ENCODE peak calls at places on chromosomes 3 and 15, in nine cellular contexts. X, L, J, F, B, W, U, R and D are unnamed samples.

GRCh38 chr3:74349035-74349434 is 265.4 kb downstream of the CNTN3 start:
- DNase-seq in X (no peak), L (no peak), J (no peak), F (no peak), B (no peak), W (no peak), U (no peak), R (no peak), D (no peak)

GRCh38 chr15:96331942-96332853 is 1.7 kb downstream of the NR2F2 start:
- DNase-seq in X (peak), L (peak), J (peak), F (peak), B (peak), W (peak), U (no peak), R (no peak), D (peak)

GRCh38 chr3:178778579-178778978 is 242.3 kb downstream of the KCNMB2 start:
- DNase-seq in X (no peak), L (no peak), J (no peak), F (no peak), B (no peak), W (no peak), U (no peak), R (no peak), D (no peak)

GRCh38 chr3:176951144-176951543 is 246.1 kb downstream of the TBL1XR1 start:
- DNase-seq in X (no peak), L (no peak), J (no peak), F (peak), B (no peak), W (no peak), U (no peak), R (peak), D (no peak)

GRCh38 chr3:54511766-54512365 is 389.5 kb downstream of the CACNA2D3 start:
- DNase-seq in X (no peak), L (no peak), J (no peak), F (no peak), B (no peak), W (no peak), U (no peak), R (no peak), D (no peak)

GRCh38 chr3:94159062-94159726 is 96.3 kb downstream of the NSUN3 start:
- DNase-seq in X (no peak), L (no peak), J (no peak), F (no peak), B (no peak), W (no peak), U (no peak), R (no peak), D (peak)

GRCh38 chr3:65811917-65812316 is 226.8 kb downstream of the MAGI1 start:
- DNase-seq in X (no peak), L (no peak), J (no peak), F (no peak), B (no peak), W (no peak), U (no peak), R (no peak), D (peak)

GRCh38 chr15:92645051-92645631 is 10.4 kb downstream of the FAM174B start:
- DNase-seq in X (no peak), L (no peak), J (no peak), F (no peak), B (no peak), W (peak), U (peak), R (no peak), D (no peak)

GRCh38 chr3:52014613-52015012 is 18.9 kb upstream of the RPL29 start:
- DNase-seq in X (peak), L (no peak), J (no peak), F (peak), B (no peak), W (no peak), U (no peak), R (no peak), D (no peak)

GRCh38 chr3:44883999-44884431 is 9.6 kb downstream of the TGM4 start:
- DNase-seq in X (no peak), L (no peak), J (no peak), F (no peak), B (no peak), W (peak), U (no peak), R (no peak), D (peak)

GRCh38 chr3:36906504-36907149 is 38.2 kb downstream of the TRANK1 start:
- DNase-seq in X (no peak), L (no peak), J (no peak), F (no peak), B (no peak), W (peak), U (no peak), R (no peak), D (peak)

GRCh38 chr3:24348348-24348747 is 146.3 kb downstream of the THRB start:
- DNase-seq in X (no peak), L (no peak), J (no peak), F (no peak), B (peak), W (no peak), U (no peak), R (no peak), D (no peak)

GRCh38 chr3:18007980-18008379 is 265.5 kb upstream of the TBC1D5 start:
- DNase-seq in X (no peak), L (no peak), J (no peak), F (no peak), B (no peak), W (no peak), U (no peak), R (no peak), D (peak)

GRCh38 chr3:38005076-38006020 is 14.8 kb downstream of the VILL start:
- DNase-seq in X (peak), L (peak), J (peak), F (no peak), B (peak), W (no peak), U (peak), R (no peak), D (peak)

GRCh38 chr15:60412026-60412425 is 14.2 kb upstream of the ANXA2 start:
- DNase-seq in X (no peak), L (no peak), J (no peak), F (no peak), B (no peak), W (no peak), U (no peak), R (no peak), D (no peak)

GRCh38 chr3:154244644-154245043 is 79.6 kb downstream of the DHX36 start:
- DNase-seq in X (no peak), L (no peak), J (no peak), F (no peak), B (no peak), W (peak), U (no peak), R (no peak), D (peak)

GRCh38 chr3:49453621-49454315 is 16.3 kb upstream of the DAG1 start:
- DNase-seq in X (no peak), L (no peak), J (no peak), F (no peak), B (no peak), W (no peak), U (no peak), R (no peak), D (no peak)

GRCh38 chr15:67407709-67408257 is 113.1 kb upstream of the C15orf61 start:
- DNase-seq in X (no peak), L (no peak), J (no peak), F (no peak), B (no peak), W (no peak), U (no peak), R (no peak), D (no peak)

GRCh38 chr15:84714816-84715215 is 1.1 kb downstream of the SEC11A start:
- DNase-seq in X (no peak), L (no peak), J (no peak), F (no peak), B (no peak), W (no peak), U (no peak), R (no peak), D (no peak)

GRCh38 chr3:141796436-141797166 is 33.4 kb downstream of the GRK7 start:
- DNase-seq in X (no peak), L (no peak), J (peak), F (no peak), B (peak), W (peak), U (peak), R (no peak), D (peak)

GRCh38 chr3:11844891-11845290 is 1.8 kb downstream of the TAMM41 start:
- DNase-seq in X (no peak), L (no peak), J (no peak), F (no peak), B (no peak), W (no peak), U (no peak), R (no peak), D (no peak)

GRCh38 chr3:97967966-97968365 is 4.3 kb downstream of the RIOX2 start:
- DNase-seq in X (no peak), L (no peak), J (no peak), F (no peak), B (no peak), W (no peak), U (no peak), R (no peak), D (no peak)

GRCh38 chr15:58182460-58183163 is 44.4 kb downstream of the AQP9 start:
- DNase-seq in X (no peak), L (peak), J (no peak), F (peak), B (peak), W (peak), U (no peak), R (no peak), D (peak)

GRCh38 chr3:43161684-43162512 is 56.0 kb upstream of the POMGNT2 start:
- DNase-seq in X (no peak), L (no peak), J (no peak), F (no peak), B (no peak), W (peak), U (no peak), R (no peak), D (peak)

GRCh38 chr3:140610544-140610943 is 67.3 kb upstream of the TRIM42 start:
- DNase-seq in X (no peak), L (no peak), J (no peak), F (no peak), B (no peak), W (no peak), U (no peak), R (no peak), D (peak)
- H3K4me3 ChIP-seq in X (no peak), L (no peak), J (no peak), F (no peak), B (no peak), W (no peak), U (no peak), R (no peak), D (no peak)

GRCh38 chr3:4718179-4718736 is 225.1 kb downstream of the ITPR1 start:
- DNase-seq in X (no peak), L (no peak), J (no peak), F (no peak), B (no peak), W (no peak), U (no peak), R (no peak), D (no peak)

GRCh38 chr3:4721511-4721911 is 228.4 kb downstream of the ITPR1 start:
- DNase-seq in X (no peak), L (no peak), J (no peak), F (no peak), B (no peak), W (no peak), U (no peak), R (no peak), D (peak)

GRCh38 chr3:4719011-4719649 is 226.0 kb downstream of the ITPR1 start:
- DNase-seq in X (no peak), L (no peak), J (no peak), F (no peak), B (no peak), W (no peak), U (no peak), R (no peak), D (peak)

GRCh38 chr3:4722103-4722502 is 229.0 kb downstream of the ITPR1 start:
- DNase-seq in X (peak), L (no peak), J (peak), F (peak), B (peak), W (peak), U (peak), R (no peak), D (peak)

DNA sequence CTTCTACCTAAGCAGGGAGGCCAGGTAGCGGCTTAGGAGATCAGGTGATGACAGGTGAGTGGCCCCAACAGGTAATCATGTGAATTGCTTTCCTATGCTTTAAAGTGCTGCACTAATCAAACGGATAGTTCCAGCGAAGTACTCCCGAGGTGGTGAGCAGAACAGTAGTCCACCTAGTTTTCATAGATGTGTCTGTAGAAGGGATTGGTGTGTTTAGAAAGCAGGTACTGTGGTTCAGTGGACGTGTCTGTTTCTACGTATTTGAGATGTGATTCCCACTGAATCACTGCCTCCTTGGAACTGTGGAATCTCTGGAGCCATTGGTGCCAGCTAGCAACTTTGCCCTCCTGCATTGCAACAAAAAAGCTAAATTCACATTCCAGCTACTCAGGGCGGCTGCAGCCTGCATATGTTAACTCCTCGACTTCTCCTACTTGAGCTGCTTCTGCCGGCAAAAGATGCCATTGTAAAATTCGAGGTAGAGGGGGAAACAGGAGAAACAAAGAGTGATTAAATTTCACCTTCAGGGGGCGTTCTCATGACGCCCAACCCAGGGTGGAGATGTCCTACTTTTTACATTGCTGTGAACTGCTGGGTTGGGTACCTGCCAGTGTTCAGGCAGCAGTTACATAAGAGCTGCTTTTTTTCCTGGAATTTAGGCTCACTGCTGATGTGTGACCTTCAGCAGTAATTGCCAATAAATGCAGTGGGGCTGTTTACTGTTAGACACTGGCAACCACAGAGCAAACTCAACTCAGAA is 227.3 kb downstream of the ITPR1 start:
- DNase-seq in X (no peak), L (no peak), J (peak), F (peak), B (peak), W (peak), U (peak), R (peak), D (peak)
- TF ChIP-seq CTCF in X (peak), L (peak), J (peak), F (peak), B (peak), W (peak), U (peak), R (peak), D (peak)

GRCh38 chr3:135896613-135897012 is 68.9 kb upstream of the PPP2R3A start:
- DNase-seq in X (no peak), L (no peak), J (no peak), F (no peak), B (peak), W (no peak), U (no peak), R (no peak), D (peak)

GRCh38 chr3:135891121-135891520 is 74.4 kb upstream of the PPP2R3A start:
- DNase-seq in X (no peak), L (no peak), J (no peak), F (no peak), B (no peak), W (no peak), U (no peak), R (no peak), D (peak)

GRCh38 chr3:135895734-135896121 is 69.8 kb upstream of the PPP2R3A start:
- DNase-seq in X (no peak), L (no peak), J (no peak), F (no peak), B (no peak), W (no peak), U (no peak), R (no peak), D (peak)

GRCh38 chr3:135898774-135899173 is 66.8 kb upstream of the PPP2R3A start:
- DNase-seq in X (no peak), L (no peak), J (no peak), F (no peak), B (no peak), W (no peak), U (no peak), R (no peak), D (no peak)

DNA sequence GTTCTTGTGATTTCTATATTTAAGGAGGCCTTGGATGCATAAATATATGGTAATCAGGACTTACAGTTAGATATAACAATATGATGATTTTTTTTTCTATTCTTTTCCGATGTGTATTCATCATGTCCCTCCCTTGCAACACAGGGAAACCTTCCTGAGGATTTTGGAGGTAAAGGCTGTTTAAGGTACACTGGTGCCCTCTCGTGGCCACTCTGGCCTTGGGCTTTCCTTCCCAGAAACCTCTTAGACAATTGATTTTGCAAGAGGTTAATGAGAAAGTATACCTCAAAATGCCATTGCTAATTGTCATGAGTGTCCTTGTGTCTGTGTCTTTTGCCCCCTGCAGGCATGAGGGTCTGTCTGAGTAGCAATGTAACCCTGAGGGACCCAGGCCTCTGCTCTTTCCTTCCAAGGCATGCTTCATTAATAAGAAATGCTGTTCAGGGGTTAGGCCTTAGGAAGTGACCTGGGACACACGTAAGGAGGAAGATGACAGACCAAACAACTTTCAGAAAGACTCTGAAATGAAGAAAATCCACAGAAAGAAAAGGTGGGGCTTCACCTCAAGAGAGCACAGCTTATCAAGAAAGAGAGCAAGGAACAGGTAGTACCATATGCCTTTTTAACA is 70.3 kb upstream of the PPP2R3A start:
- DNase-seq in X (peak), L (peak), J (peak), F (peak), B (peak), W (peak), U (peak), R (peak), D (peak)
- H3K4me3 ChIP-seq in X (no peak), L (no peak), J (no peak), F (no peak), B (no peak), W (no peak), U (no peak), R (no peak), D (no peak)

GRCh38 chr15:28911295-28911979 is 25.7 kb downstream of the APBA2 start:
- DNase-seq in X (peak), L (no peak), J (no peak), F (no peak), B (no peak), W (no peak), U (no peak), R (peak), D (no peak)

GRCh38 chr15:28914046-28914445 is 28.3 kb downstream of the APBA2 start:
- DNase-seq in X (peak), L (no peak), J (no peak), F (no peak), B (no peak), W (no peak), U (no peak), R (peak), D (no peak)

GRCh38 chr15:28914483-28915023 is 28.8 kb downstream of the APBA2 start:
- DNase-seq in X (peak), L (no peak), J (no peak), F (no peak), B (no peak), W (no peak), U (no peak), R (peak), D (no peak)

GRCh38 chr15:28912422-28912821 is 26.6 kb downstream of the APBA2 start:
- DNase-seq in X (peak), L (no peak), J (no peak), F (no peak), B (no peak), W (no peak), U (no peak), R (peak), D (no peak)

GRCh38 chr15:28913171-28913765 is 27.5 kb downstream of the APBA2 start:
- DNase-seq in X (peak), L (no peak), J (no peak), F (no peak), B (no peak), W (no peak), U (no peak), R (peak), D (no peak)
- TF ChIP-seq CTCF in X (no peak), L (no peak), J (no peak), F (no peak), B (no peak), W (no peak), U (no peak), R (no peak), D (peak)

GRCh38 chr3:119173325-119173724 is at the start of gene UPK1B:
- DNase-seq in X (no peak), L (no peak), J (no peak), F (no peak), B (no peak), W (no peak), U (no peak), R (no peak), D (no peak)
- H3K4me3 ChIP-seq in X (no peak), L (no peak), J (no peak), F (no peak), B (no peak), W (no peak), U (no peak), R (no peak), D (no peak)

DNA sequence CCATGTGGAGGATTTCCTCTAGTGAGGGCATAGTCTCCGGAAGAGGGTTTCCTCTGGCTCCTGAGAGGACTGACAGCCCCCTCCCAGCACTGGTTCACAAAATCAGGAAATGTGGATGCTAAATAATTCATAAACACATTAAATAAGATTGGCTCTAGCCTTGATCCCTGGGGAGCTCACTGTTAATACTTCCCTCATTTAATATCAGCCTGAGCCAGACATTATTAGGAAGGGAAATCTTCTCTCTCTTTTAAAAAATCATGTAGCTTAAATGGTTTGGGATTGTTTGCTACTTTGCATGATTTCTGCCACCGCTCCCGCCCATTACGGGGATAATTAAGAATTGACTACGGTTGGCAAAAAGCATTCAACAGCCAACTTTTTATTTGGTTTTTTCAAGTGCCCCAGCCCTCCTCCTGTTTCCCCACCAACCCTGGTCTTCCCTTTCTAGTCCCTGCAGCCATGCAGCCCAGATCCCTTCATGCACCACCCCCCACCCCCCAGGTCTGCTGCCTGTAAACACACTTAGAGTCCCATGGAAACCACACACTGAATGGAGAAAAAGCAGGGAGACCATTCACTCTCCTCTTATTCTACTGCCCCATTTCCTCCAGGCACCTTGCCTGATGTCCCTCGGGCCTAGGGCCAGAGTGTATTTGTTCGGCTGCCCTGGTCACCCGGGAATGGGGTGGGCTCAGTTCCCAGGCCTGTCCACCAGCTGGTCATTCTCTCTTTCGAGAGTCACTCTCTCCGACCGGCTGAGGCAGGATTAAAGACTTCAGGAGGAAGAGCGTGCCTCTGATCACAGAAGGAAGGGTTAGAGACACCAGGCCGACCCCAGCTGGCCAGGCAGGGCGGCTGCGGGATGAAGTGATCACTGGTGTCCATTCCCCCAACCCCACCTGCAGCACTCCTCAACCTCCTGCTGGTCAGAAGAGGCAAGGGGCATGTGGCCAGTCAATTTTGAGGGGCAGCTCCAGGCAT is 45.1 kb downstream of the SEMA5B start:
- DNase-seq in X (no peak), L (no peak), J (peak), F (no peak), B (no peak), W (no peak), U (no peak), R (no peak), D (no peak)
- TF ChIP-seq CTCF in X (peak), L (no peak), J (no peak), F (no peak), B (no peak), W (no peak), U (no peak), R (no peak), D (no peak)